ENCODE peak calls at places on chromosome 7, in six cellular contexts. F is effector CD8-positive, alpha-beta T cell; P is HCEC 1CT; K is neural crest cell; N is activated gamma-delta T cell treated with Interleukin-2 at 50 U/mL for 16 hours; V is stimulated activated CD4-positive, alpha-beta T cell treated with anti-CD3 and anti-CD28 coated beads, Interleukin-4, amount 100 ng/mL, for 48 hours. E is an unnamed sample.
A peak's percentile ranks its signal among the peaks of the same experiment; 100 is the strongest.

GRCh38 chr7:84187087-84187805 is 7.3 kb downstream of the SEMA3A start:
- DNase-seq in K (no peak), V (no peak), P (no peak), N (no peak), F (no peak), E (no peak)

GRCh38 chr7:12728192-12728538 is 40.7 kb downstream of the ARL4A start:
- DNase-seq in K (no peak), N (no peak), P (no peak), F (no peak), V (no peak), E (no peak)

GRCh38 chr7:23544913-23545354 is 13.2 kb upstream of the TRA2A start:
- DNase-seq in K (no peak), F (no peak), V (no peak), N (no peak), P (no peak), E (peak; percentile 49)

GRCh38 chr7:140322759-140323158 is 75.6 kb downstream of the SLC37A3 start:
- DNase-seq in K (no peak), F (no peak), V (no peak), N (no peak), P (no peak), E (no peak)

GRCh38 chr7:1464694-1465093 is 5.4 kb upstream of the MICALL2 start:
- DNase-seq in V (no peak), F (no peak), K (no peak), P (no peak), N (no peak), E (no peak)

GRCh38 chr7:25476863-25477262 is 248.6 kb upstream of the NPVF start:
- DNase-seq in P (no peak), V (no peak), F (no peak), K (no peak), N (no peak), E (no peak)

GRCh38 chr7:157313645-157314044 is 23.2 kb upstream of the DNAJB6 start:
- DNase-seq in V (no peak), N (no peak), P (no peak), K (no peak), F (no peak), E (no peak)

GRCh38 chr7:123067814-123068213 is 72.3 kb upstream of the TAS2R16 start:
- DNase-seq in N (no peak), F (no peak), K (no peak), P (no peak), V (no peak), E (no peak)

GRCh38 chr7:92831716-92832622 is 4.4 kb downstream of the CDK6 start:
- DNase-seq in K (no peak), P (peak; percentile 94), F (no peak), V (no peak), N (no peak), E (peak; percentile 69)

GRCh38 chr7:120991570-120991969 is 3.1 kb downstream of the CPED1 start:
- DNase-seq in K (no peak), P (peak; percentile 91), N (no peak), V (no peak), F (no peak), E (no peak)

GRCh38 chr7:74709880-74710671 is 52.6 kb downstream of the GTF2I start:
- DNase-seq in V (no peak), F (no peak), K (no peak), P (no peak), N (no peak), E (peak; percentile 16)

GRCh38 chr7:33807779-33808482 is 97.4 kb upstream of the BMPER start:
- DNase-seq in V (peak; percentile 12), K (no peak), P (peak; percentile 92), F (no peak), N (no peak), E (peak; percentile 36)

GRCh38 chr7:17095001-17095574 is 203.4 kb upstream of the AHR start:
- DNase-seq in P (no peak), V (no peak), N (no peak), F (no peak), K (no peak), E (no peak)

GRCh38 chr7:72754312-72754711 is 73.7 kb downstream of the TYW1B start:
- DNase-seq in V (no peak), P (no peak), F (no peak), K (no peak), N (no peak), E (no peak)

GRCh38 chr7:84231157-84231556 is 36.6 kb upstream of the SEMA3A start:
- DNase-seq in N (no peak), P (peak; percentile 37), K (no peak), V (no peak), F (no peak), E (no peak)

GRCh38 chr7:156919132-156919713 is 26.2 kb upstream of the LMBR1 start:
- DNase-seq in V (no peak), N (no peak), P (no peak), K (no peak), F (no peak), E (no peak)

GRCh38 chr7:26937956-26938623 is 73.7 kb upstream of the SKAP2 start:
- DNase-seq in N (no peak), K (no peak), F (no peak), P (peak; percentile 19), V (no peak), E (no peak)

GRCh38 chr7:139592801-139593461 is 69.4 kb downstream of the CLEC2L start:
- DNase-seq in N (no peak), F (no peak), V (no peak), P (no peak), K (no peak), E (no peak)

GRCh38 chr7:131555565-131556054 is 818 bp downstream of the PODXL start:
- DNase-seq in N (no peak), V (no peak), K (no peak), P (no peak), F (no peak), E (peak; percentile 31)

E was measured in RKO.